ENCODE peak calls at places on chromosomes 5 and 9, in ten cellular contexts. J, U, L, M, K, I, C, P, R and S are unnamed samples.

GRCh38 chr9:115849679-115850412 is 303.7 kb upstream of the PAPPA start:
- DNase-seq in J (no peak), U (no peak), L (peak), M (no peak), K (no peak), I (no peak), C (no peak), P (no peak), R (no peak), S (no peak)

GRCh38 chr5:73306078-73306719 is 133.2 kb downstream of the TMEM174 start:
- DNase-seq in J (no peak), U (no peak), L (no peak), M (no peak), K (no peak), I (no peak), C (no peak), P (no peak), R (no peak), S (no peak)

GRCh38 chr9:34190996-34191892 is 12.4 kb downstream of the UBAP1 start:
- DNase-seq in J (no peak), U (peak), L (peak), M (no peak), K (no peak), I (no peak), C (no peak), P (no peak), R (no peak), S (no peak)

GRCh38 chr9:129208191-129209091 is 30.4 kb upstream of the IER5L start:
- DNase-seq in J (no peak), U (peak), L (no peak), M (no peak), K (no peak), I (no peak), C (no peak), P (no peak), R (no peak), S (no peak)

GRCh38 chr5:119418782-119419101 is 33.6 kb upstream of the HSD17B4 start:
- DNase-seq in J (no peak), U (no peak), L (no peak), M (no peak), K (no peak), I (no peak), C (no peak), P (no peak), R (peak), S (no peak)

GRCh38 chr5:173583384-173583783 is 33.1 kb downstream of the BOD1 start:
- DNase-seq in J (no peak), U (no peak), L (no peak), M (no peak), K (no peak), I (no peak), C (no peak), P (no peak), R (no peak), S (no peak)

GRCh38 chr5:97062046-97062445 is 80.4 kb downstream of the LIX1 start:
- DNase-seq in J (no peak), U (no peak), L (no peak), M (no peak), K (no peak), I (no peak), C (no peak), P (no peak), R (no peak), S (no peak)

GRCh38 chr5:78776637-78777036 is 128.1 kb upstream of the LHFPL2 start:
- DNase-seq in J (no peak), U (no peak), L (no peak), M (no peak), K (no peak), I (no peak), C (no peak), P (no peak), R (peak), S (no peak)

GRCh38 chr9:95177617-95178016 is 139.9 kb downstream of the FANCC start:
- DNase-seq in J (no peak), U (no peak), L (no peak), M (no peak), K (no peak), I (no peak), C (no peak), P (no peak), R (no peak), S (no peak)

GRCh38 chr5:84383816-84384603 is 670 bp downstream of the EDIL3 start:
- DNase-seq in J (no peak), U (peak), L (peak), M (no peak), K (no peak), I (peak), C (peak), P (no peak), R (peak), S (no peak)

GRCh38 chr9:20788526-20789421 is 104.7 kb downstream of the FOCAD start:
- DNase-seq in J (no peak), U (peak), L (no peak), M (no peak), K (no peak), I (no peak), C (no peak), P (no peak), R (no peak), S (no peak)

GRCh38 chr5:154868702-154869101 is 10.3 kb downstream of the CNOT8 start:
- DNase-seq in J (no peak), U (no peak), L (peak), M (no peak), K (no peak), I (no peak), C (no peak), P (no peak), R (no peak), S (no peak)

GRCh38 chr5:143923634-143924265 is 111.8 kb downstream of the HMHB1 start:
- DNase-seq in J (no peak), U (no peak), L (peak), M (no peak), K (no peak), I (no peak), C (no peak), P (no peak), R (no peak), S (peak)

GRCh38 chr9:98850851-98851729 is 43.6 kb downstream of the GALNT12 start:
- DNase-seq in J (no peak), U (no peak), L (no peak), M (no peak), K (no peak), I (no peak), C (no peak), P (no peak), R (no peak), S (no peak)

GRCh38 chr5:142644640-142645361 is 41.1 kb downstream of the FGF1 start:
- DNase-seq in J (no peak), U (peak), L (peak), M (no peak), K (peak), I (no peak), C (peak), P (peak), R (peak), S (peak)

GRCh38 chr5:96013254-96013653 is 51.6 kb upstream of the ELL2 start:
- DNase-seq in J (no peak), U (no peak), L (no peak), M (no peak), K (no peak), I (no peak), C (no peak), P (no peak), R (no peak), S (no peak)

GRCh38 chr5:24668050-24668449 is 23.3 kb upstream of the CDH10 start:
- DNase-seq in J (no peak), U (no peak), L (no peak), M (no peak), K (no peak), I (no peak), C (no peak), P (no peak), R (no peak), S (no peak)

GRCh38 chr5:132677191-132677590 is 3.4 kb downstream of the IL4 start:
- DNase-seq in J (no peak), U (no peak), L (peak), M (no peak), K (no peak), I (no peak), C (peak), P (peak), R (peak), S (peak)

GRCh38 chr9:87831159-87831558 is 51.5 kb upstream of the SPATA31E1 start:
- DNase-seq in J (no peak), U (no peak), L (no peak), M (no peak), K (no peak), I (no peak), C (no peak), P (no peak), R (no peak), S (no peak)

GRCh38 chr9:110148384-110148783 is 59.6 kb downstream of the C9orf152 start:
- DNase-seq in J (no peak), U (no peak), L (peak), M (no peak), K (no peak), I (no peak), C (no peak), P (no peak), R (no peak), S (no peak)

GRCh38 chr5:87845734-87846133 is 422.9 kb downstream of the TMEM161B start:
- DNase-seq in J (no peak), U (peak), L (no peak), M (no peak), K (no peak), I (no peak), C (no peak), P (no peak), R (no peak), S (no peak)

GRCh38 chr9:121398374-121398773 is 28.3 kb upstream of the STOM start:
- DNase-seq in J (no peak), U (no peak), L (peak), M (no peak), K (no peak), I (no peak), C (peak), P (no peak), R (no peak), S (peak)

GRCh38 chr5:179606910-179607448 is 16.5 kb downstream of the HNRNPH1 start:
- DNase-seq in J (no peak), U (no peak), L (no peak), M (no peak), K (no peak), I (no peak), C (no peak), P (no peak), R (no peak), S (no peak)

GRCh38 chr9:27117489-27118135 is 8.6 kb downstream of the TEK start:
- DNase-seq in J (no peak), U (no peak), L (no peak), M (peak), K (peak), I (peak), C (peak), P (no peak), R (peak), S (peak)

GRCh38 chr5:79581535-79581934 is 30.7 kb upstream of the TENT2 start:
- DNase-seq in J (no peak), U (no peak), L (no peak), M (no peak), K (no peak), I (no peak), C (no peak), P (no peak), R (no peak), S (no peak)

GRCh38 chr9:136558373-136558772 is 12.5 kb upstream of the NOTCH1 start:
- DNase-seq in J (no peak), U (no peak), L (no peak), M (no peak), K (no peak), I (no peak), C (no peak), P (no peak), R (peak), S (no peak)

GRCh38 chr9:78769684-78770083 is 472.8 kb downstream of the PSAT1 start:
- DNase-seq in J (no peak), U (no peak), L (no peak), M (no peak), K (no peak), I (no peak), C (no peak), P (no peak), R (no peak), S (no peak)

GRCh38 chr9:75826292-75826691 is 64.2 kb upstream of the PCSK5 start:
- DNase-seq in J (no peak), U (peak), L (no peak), M (no peak), K (no peak), I (no peak), C (no peak), P (no peak), R (no peak), S (no peak)

GRCh38 chr5:14745753-14746152 is 81.2 kb downstream of the OTULIN start:
- DNase-seq in J (peak), U (no peak), L (no peak), M (no peak), K (no peak), I (no peak), C (no peak), P (no peak), R (no peak), S (no peak)

GRCh38 chr5:160925281-160925680 is 73.3 kb upstream of the ATP10B start:
- DNase-seq in J (no peak), U (no peak), L (no peak), M (no peak), K (no peak), I (no peak), C (no peak), P (no peak), R (no peak), S (no peak)

GRCh38 chr5:139903805-139904565 is 108.4 kb downstream of the PSD2 start:
- DNase-seq in J (no peak), U (peak), L (no peak), M (no peak), K (no peak), I (no peak), C (no peak), P (no peak), R (no peak), S (no peak)

GRCh38 chr5:81393783-81394718 is at the start of gene ACOT12:
- DNase-seq in J (no peak), U (peak), L (peak), M (no peak), K (no peak), I (no peak), C (peak), P (no peak), R (no peak), S (no peak)

GRCh38 chr9:82011133-82011532 is 22.6 kb downstream of the SPATA31D1 start:
- DNase-seq in J (no peak), U (no peak), L (no peak), M (no peak), K (no peak), I (no peak), C (no peak), P (no peak), R (no peak), S (no peak)

GRCh38 chr9:37031902-37032301 is 2.2 kb downstream of the PAX5 start:
- DNase-seq in J (no peak), U (no peak), L (no peak), M (no peak), K (no peak), I (no peak), C (no peak), P (no peak), R (no peak), S (no peak)

GRCh38 chr9:137280478-137281344 is 3.2 kb downstream of the TOR4A start:
- DNase-seq in J (no peak), U (peak), L (no peak), M (no peak), K (no peak), I (peak), C (no peak), P (no peak), R (no peak), S (no peak)

GRCh38 chr5:1380910-1381309 is 36.0 kb upstream of the CLPTM1L start:
- DNase-seq in J (no peak), U (no peak), L (no peak), M (no peak), K (no peak), I (no peak), C (no peak), P (no peak), R (no peak), S (no peak)
- H3K27ac ChIP-seq in J (no peak), U (no peak), L (no peak), M (no peak), K (no peak), I (no peak), C (no peak), P (no peak), R (no peak), S (no peak)

DNA sequence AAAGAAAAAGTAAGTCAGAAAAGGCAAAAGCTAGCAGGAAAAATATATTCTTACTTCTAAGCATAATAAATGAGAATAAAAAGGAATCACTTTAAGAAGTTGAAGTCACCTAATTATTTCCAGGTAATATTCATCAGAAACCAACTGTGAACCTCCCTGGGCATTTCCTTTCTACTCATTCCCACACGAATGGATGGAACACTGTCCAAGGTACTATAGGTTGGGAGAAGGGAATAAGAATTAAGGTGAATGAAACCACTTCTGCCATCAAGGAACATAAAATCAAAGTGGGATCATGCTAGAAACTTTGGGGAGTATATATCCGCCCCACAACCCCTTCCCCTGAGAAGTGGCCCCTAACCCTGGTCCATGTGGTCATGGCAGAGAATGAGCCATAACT is 41.6 kb downstream of the PRELID2 start:
- DNase-seq in J (no peak), U (no peak), L (no peak), M (no peak), K (no peak), I (no peak), C (no peak), P (no peak), R (no peak), S (no peak)
- TF ChIP-seq CTCF in J (no peak), U (no peak), L (no peak), M (no peak), K (no peak), I (no peak), C (no peak), P (no peak), R (no peak), S (no peak)

GRCh38 chr5:127958421-127959011 is 125.0 kb upstream of the SLC12A2 start:
- DNase-seq in J (no peak), U (peak), L (no peak), M (no peak), K (no peak), I (no peak), C (no peak), P (no peak), R (no peak), S (no peak)
- H3K27ac ChIP-seq in J (no peak), U (no peak), L (no peak), M (peak), K (no peak), I (peak), C (no peak), P (no peak), R (peak), S (no peak)

GRCh38 chr5:122997294-122997693 is 39.2 kb downstream of the PPIC start:
- DNase-seq in J (no peak), U (peak), L (no peak), M (no peak), K (no peak), I (no peak), C (no peak), P (no peak), R (no peak), S (no peak)

GRCh38 chr5:123000731-123001130 is 35.8 kb downstream of the PPIC start:
- DNase-seq in J (no peak), U (no peak), L (no peak), M (no peak), K (no peak), I (no peak), C (no peak), P (no peak), R (no peak), S (no peak)

GRCh38 chr5:123001801-123002200 is 34.7 kb downstream of the PPIC start:
- DNase-seq in J (no peak), U (no peak), L (no peak), M (no peak), K (no peak), I (no peak), C (no peak), P (no peak), R (no peak), S (no peak)

GRCh38 chr5:122996102-122996501 is 40.4 kb downstream of the PPIC start:
- DNase-seq in J (no peak), U (no peak), L (no peak), M (no peak), K (no peak), I (no peak), C (no peak), P (no peak), R (no peak), S (no peak)

GRCh38 chr5:122999947-123000563 is 36.5 kb downstream of the PPIC start:
- DNase-seq in J (no peak), U (no peak), L (no peak), M (no peak), K (peak), I (peak), C (peak), P (peak), R (no peak), S (peak)
- TF ChIP-seq CTCF in J (no peak), U (peak), L (peak), M (peak), K (no peak), I (no peak), C (peak), P (peak), R (peak), S (no peak)

DNA sequence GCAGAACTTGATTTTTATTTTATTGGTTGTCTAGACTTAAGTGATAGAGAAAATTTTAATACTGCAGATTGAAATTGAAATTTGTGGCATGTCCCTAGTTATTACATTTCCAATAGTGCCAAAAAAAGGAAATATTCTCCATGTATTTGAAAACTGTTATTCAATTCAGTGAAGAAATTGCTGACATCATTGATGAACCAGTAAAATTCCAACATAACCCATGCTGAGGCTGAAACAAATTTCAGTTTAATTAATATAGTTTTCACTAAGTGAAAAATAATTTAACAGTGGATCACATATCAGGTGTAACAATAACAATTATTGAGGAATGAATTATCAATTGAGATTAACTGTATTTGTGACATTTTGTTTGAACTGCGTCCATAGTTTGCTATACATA is 38.7 kb downstream of the LURAP1L start:
- DNase-seq in J (no peak), U (no peak), L (no peak), M (no peak), K (no peak), I (no peak), C (no peak), P (no peak), R (no peak), S (no peak)
- H3K27ac ChIP-seq in J (no peak), U (peak), L (peak), M (peak), K (no peak), I (no peak), C (peak), P (peak), R (peak), S (no peak)

DNA sequence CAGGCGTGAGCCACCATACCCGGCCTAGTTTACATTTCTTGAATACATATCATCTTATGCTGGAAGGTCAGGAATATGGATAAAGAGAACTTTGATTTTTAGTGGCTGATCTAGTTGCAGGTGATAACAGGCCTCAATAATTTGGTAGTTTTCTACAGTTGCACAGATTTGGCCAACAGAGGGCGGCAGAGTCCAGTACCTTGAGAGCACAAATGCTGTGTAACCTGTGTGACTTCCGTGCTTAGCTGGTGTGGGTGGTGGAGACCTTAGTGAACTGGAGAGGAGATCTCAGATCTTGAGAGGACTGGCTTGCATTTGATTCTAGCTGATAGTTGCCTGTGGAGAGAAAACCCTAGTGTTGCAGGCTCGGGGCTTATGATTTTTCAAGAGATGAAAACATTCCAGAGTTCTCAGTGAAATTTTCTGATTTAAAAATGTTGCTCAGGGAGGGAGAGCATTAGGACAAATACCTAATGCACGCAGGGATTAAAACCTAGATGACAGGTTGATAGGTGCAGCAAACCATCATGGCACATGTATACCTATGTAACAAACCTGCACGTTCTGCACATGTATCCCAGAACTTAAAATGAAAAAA is 17.4 kb upstream of the GPR151 start:
- DNase-seq in J (peak), U (peak), L (peak), M (peak), K (peak), I (peak), C (peak), P (peak), R (peak), S (peak)
- TF ChIP-seq CTCF in J (peak), U (peak), L (peak), M (peak), K (peak), I (peak), C (peak), P (peak), R (peak), S (peak)